ENCODE peak calls at places on chromosomes 3 and 15, in nine cellular contexts. S is AG10803, Y is brain microvascular endothelial cell, X is BJ, D is kidney tubule cell, G is C1 segment of cervical spinal cord, T is GM06990, V is heart left ventricle, K is choroid plexus epithelial cell. W is an unnamed sample.

GRCh38 chr3:4633078-4634004 is 140.2 kb downstream of the ITPR1 start:
- DNase-seq in G (no peak), D (peak), S (peak), T (peak), X (peak), Y (peak), K (peak), V (no peak), W (peak)

GRCh38 chr3:30294241-30294667 is 312.1 kb upstream of the TGFBR2 start:
- DNase-seq in T (no peak), V (no peak), G (no peak), S (peak), Y (no peak), K (no peak), D (peak), X (no peak), W (no peak)

GRCh38 chr3:193981534-193981933 is 154.4 kb upstream of the HES1 start:
- DNase-seq in S (no peak), T (no peak), K (no peak), G (no peak), D (no peak), Y (no peak), V (no peak), X (no peak), W (no peak)

GRCh38 chr15:60973637-60974415 is 255.3 kb downstream of the RORA start:
- DNase-seq in K (peak), S (peak), V (no peak), D (peak), X (no peak), Y (peak), T (no peak), G (no peak), W (no peak)

GRCh38 chr3:53887446-53887845 is 4.2 kb downstream of the SELENOK start:
- DNase-seq in G (no peak), S (no peak), K (no peak), Y (no peak), D (no peak), T (no peak), V (no peak), X (no peak), W (no peak)

GRCh38 chr3:130894130-130894872 is 417 bp downstream of the ATP2C1 start:
- DNase-seq in Y (peak), V (peak), T (no peak), S (no peak), G (peak), X (no peak), K (peak), D (peak), W (no peak)

GRCh38 chr15:25136119-25136518 is 181.3 kb downstream of the SNRPN start:
- DNase-seq in K (peak), V (no peak), Y (peak), X (no peak), S (peak), D (peak), T (no peak), G (no peak), W (no peak)

GRCh38 chr15:35308802-35309201 is 223.7 kb upstream of the NANOGP8 start:
- DNase-seq in D (no peak), S (peak), T (no peak), V (no peak), Y (peak), X (peak), K (peak), G (no peak), W (peak)

GRCh38 chr3:4533489-4534443 is 40.6 kb downstream of the ITPR1 start:
- DNase-seq in T (no peak), X (no peak), V (no peak), K (no peak), D (peak), S (no peak), G (no peak), Y (no peak), W (no peak)

GRCh38 chr3:196422976-196423781 is 9.0 kb downstream of the UBXN7 start:
- DNase-seq in T (no peak), X (no peak), K (no peak), S (no peak), V (peak), D (peak), Y (no peak), G (peak), W (no peak)

GRCh38 chr15:85748729-85749128 is 46.0 kb downstream of the KLHL25 start:
- DNase-seq in T (no peak), S (no peak), X (no peak), V (peak), Y (no peak), G (no peak), K (no peak), D (no peak), W (no peak)

GRCh38 chr15:68704496-68705021 is 116.1 kb downstream of the ANP32A start:
- DNase-seq in S (no peak), G (no peak), T (no peak), K (no peak), D (no peak), X (no peak), V (peak), Y (no peak), W (no peak)

W was measured in AG09319.